ENCODE peak calls at places on chromosomes 11 and 22, in six cellular contexts. One of them, this sample, is unnamed.

GRCh38 chr11:33912405-33913361 is 20.8 kb upstream of the LMO2 start:
- DNase-seq in GM12891: peak; percentile 36
- DNase-seq in K562: peak; percentile 86
- DNase-seq in HepG2: no peak
- DNase-seq in GM12878: peak; percentile 82
- DNase-seq in H1: no peak
- DNase-seq in this sample: peak; percentile 41

GRCh38 chr11:35163707-35164496 is 24.9 kb downstream of the CD44 start:
- DNase-seq in GM12891: no peak
- DNase-seq in K562: no peak
- DNase-seq in HepG2: no peak
- DNase-seq in GM12878: no peak
- DNase-seq in H1: no peak
- DNase-seq in this sample: no peak

GRCh38 chr11:130181295-130182272 is 22.0 kb downstream of the ST14 start:
- DNase-seq in GM12891: no peak
- DNase-seq in K562: no peak
- DNase-seq in HepG2: peak; percentile 99
- DNase-seq in GM12878: no peak
- DNase-seq in H1: no peak
- DNase-seq in this sample: no peak

GRCh38 chr22:48939441-48940265 is 888.0 kb downstream of the BRD1 start:
- DNase-seq in GM12891: no peak
- DNase-seq in K562: no peak
- DNase-seq in HepG2: no peak
- DNase-seq in GM12878: no peak
- DNase-seq in H1: peak; percentile 35
- DNase-seq in this sample: no peak

GRCh38 chr11:118608268-118609214 is 1.1 kb downstream of the PHLDB1 start:
- DNase-seq in GM12891: no peak
- DNase-seq in K562: peak; percentile 87
- DNase-seq in HepG2: no peak
- DNase-seq in GM12878: no peak
- DNase-seq in H1: peak; percentile 75
- DNase-seq in this sample: no peak

GRCh38 chr11:123526027-123526805 is 96.1 kb downstream of the GRAMD1B start:
- DNase-seq in GM12891: no peak
- DNase-seq in K562: no peak
- DNase-seq in HepG2: no peak
- DNase-seq in GM12878: no peak
- DNase-seq in H1: no peak
- DNase-seq in this sample: no peak

GRCh38 chr11:131370090-131370751 is at the start of gene NTM:
- DNase-seq in GM12891: no peak
- DNase-seq in K562: no peak
- DNase-seq in HepG2: no peak
- DNase-seq in GM12878: no peak
- DNase-seq in H1: no peak
- DNase-seq in this sample: no peak

GRCh38 chr22:33000342-33001280 is 57.6 kb downstream of the SYN3 start:
- DNase-seq in GM12891: no peak
- DNase-seq in K562: peak; percentile 56
- DNase-seq in HepG2: peak; percentile 15
- DNase-seq in GM12878: no peak
- DNase-seq in H1: peak; percentile 92
- DNase-seq in this sample: no peak

GRCh38 chr22:44460287-44461082 is 37.5 kb downstream of the RTL6 start:
- DNase-seq in GM12891: no peak
- DNase-seq in K562: no peak
- DNase-seq in HepG2: no peak
- DNase-seq in GM12878: no peak
- DNase-seq in H1: no peak
- DNase-seq in this sample: no peak

GRCh38 chr22:29536411-29536810 is 17.1 kb downstream of the THOC5 start:
- DNase-seq in GM12891: no peak
- DNase-seq in K562: no peak
- DNase-seq in HepG2: no peak
- DNase-seq in GM12878: no peak
- DNase-seq in H1: no peak
- DNase-seq in this sample: no peak

GRCh38 chr11:76885390-76886097 is 24.8 kb downstream of the ACER3 start:
- DNase-seq in GM12891: no peak
- DNase-seq in K562: peak; percentile 41
- DNase-seq in HepG2: no peak
- DNase-seq in GM12878: no peak
- DNase-seq in H1: no peak
- DNase-seq in this sample: no peak

GRCh38 chr11:1402776-1403620 is 13.3 kb downstream of the BRSK2 start:
- DNase-seq in GM12891: no peak
- DNase-seq in K562: no peak
- DNase-seq in HepG2: no peak
- DNase-seq in GM12878: no peak
- DNase-seq in H1: no peak
- DNase-seq in this sample: no peak

GRCh38 chr11:68550485-68550817 is 89.9 kb downstream of the PPP6R3 start:
- DNase-seq in GM12891: no peak
- DNase-seq in K562: no peak
- DNase-seq in HepG2: no peak
- DNase-seq in GM12878: no peak
- DNase-seq in H1: no peak
- DNase-seq in this sample: no peak

GRCh38 chr11:131495417-131495816 is 125.0 kb downstream of the NTM start:
- DNase-seq in GM12891: no peak
- DNase-seq in K562: no peak
- DNase-seq in HepG2: no peak
- DNase-seq in GM12878: no peak
- DNase-seq in H1: no peak
- DNase-seq in this sample: no peak

GRCh38 chr11:10942621-10943020 is 84.8 kb upstream of the ZBED5 start:
- DNase-seq in GM12891: no peak
- DNase-seq in K562: no peak
- DNase-seq in HepG2: no peak
- DNase-seq in GM12878: no peak
- DNase-seq in H1: no peak
- DNase-seq in this sample: no peak

GRCh38 chr11:128165572-128165971 is 421.8 kb downstream of the ETS1 start:
- DNase-seq in GM12891: no peak
- DNase-seq in K562: no peak
- DNase-seq in HepG2: no peak
- DNase-seq in GM12878: no peak
- DNase-seq in H1: no peak
- DNase-seq in this sample: no peak

GRCh38 chr11:70580036-70580805 is 181.9 kb downstream of the CTTN start:
- DNase-seq in GM12891: no peak
- DNase-seq in K562: no peak
- DNase-seq in HepG2: no peak
- DNase-seq in GM12878: no peak
- DNase-seq in H1: peak; percentile 54
- DNase-seq in this sample: no peak

GRCh38 chr22:35894937-35895708 is 133.5 kb downstream of the RBFOX2 start:
- DNase-seq in GM12891: no peak
- DNase-seq in K562: no peak
- DNase-seq in HepG2: no peak
- DNase-seq in GM12878: no peak
- DNase-seq in H1: no peak
- DNase-seq in this sample: no peak

GRCh38 chr11:11349870-11350325 is 3.2 kb downstream of the CSNK2A3 start:
- DNase-seq in GM12891: no peak
- DNase-seq in K562: no peak
- DNase-seq in HepG2: no peak
- DNase-seq in GM12878: no peak
- DNase-seq in H1: no peak
- DNase-seq in this sample: no peak

GRCh38 chr11:60870276-60870675 is 2.9 kb downstream of the ZP1 start:
- DNase-seq in GM12891: no peak
- DNase-seq in K562: no peak
- DNase-seq in HepG2: no peak
- DNase-seq in GM12878: no peak
- DNase-seq in H1: no peak
- DNase-seq in this sample: no peak

GRCh38 chr22:47173535-47174021 is 411.1 kb downstream of the TBC1D22A start:
- DNase-seq in GM12891: no peak
- DNase-seq in K562: no peak
- DNase-seq in HepG2: no peak
- DNase-seq in GM12878: no peak
- DNase-seq in H1: no peak
- DNase-seq in this sample: no peak

GRCh38 chr11:134439181-134439580 is 27.1 kb upstream of the B3GAT1 start:
- DNase-seq in GM12891: no peak
- DNase-seq in K562: no peak
- DNase-seq in HepG2: no peak
- DNase-seq in GM12878: no peak
- DNase-seq in H1: no peak
- DNase-seq in this sample: no peak

GRCh38 chr11:118873804-118874203 is 9.9 kb upstream of the CXCR5 start:
- DNase-seq in GM12891: no peak
- DNase-seq in K562: no peak
- DNase-seq in HepG2: no peak
- DNase-seq in GM12878: no peak
- DNase-seq in H1: no peak
- DNase-seq in this sample: no peak

GRCh38 chr11:22554221-22554620 is 71.4 kb downstream of the FANCF start:
- DNase-seq in GM12891: no peak
- DNase-seq in K562: no peak
- DNase-seq in HepG2: no peak
- DNase-seq in GM12878: peak; percentile 4
- DNase-seq in H1: no peak
- DNase-seq in this sample: no peak

GRCh38 chr11:46363031-46363407 is 15.8 kb downstream of the DGKZ start:
- DNase-seq in GM12891: no peak
- DNase-seq in K562: peak; percentile 52
- DNase-seq in HepG2: no peak
- DNase-seq in GM12878: no peak
- DNase-seq in H1: no peak
- DNase-seq in this sample: no peak

GRCh38 chr11:46362146-46363030 is 15.1 kb downstream of the DGKZ start:
- DNase-seq in GM12891: no peak
- DNase-seq in K562: no peak
- DNase-seq in HepG2: no peak
- DNase-seq in GM12878: no peak
- DNase-seq in H1: no peak
- DNase-seq in this sample: no peak

GRCh38 chr11:46364056-46364455 is 16.8 kb downstream of the DGKZ start:
- DNase-seq in GM12891: no peak
- DNase-seq in K562: no peak
- DNase-seq in HepG2: no peak
- DNase-seq in GM12878: no peak
- DNase-seq in H1: no peak
- DNase-seq in this sample: no peak

GRCh38 chr11:46364791-46365190 is 16.7 kb upstream of the MDK start:
- DNase-seq in GM12891: no peak
- DNase-seq in K562: no peak
- DNase-seq in HepG2: no peak
- DNase-seq in GM12878: no peak
- DNase-seq in H1: no peak
- DNase-seq in this sample: no peak

GRCh38 chr11:46363455-46363920 is 16.2 kb downstream of the DGKZ start:
- DNase-seq in GM12891: no peak
- DNase-seq in K562: no peak
- DNase-seq in HepG2: no peak
- DNase-seq in GM12878: no peak
- DNase-seq in H1: no peak
- DNase-seq in this sample: no peak
- TF ChIP-seq POLR2A in GM12891: no peak
- TF ChIP-seq POLR2A in K562: no peak
- TF ChIP-seq POLR2A in HepG2: no peak
- TF ChIP-seq POLR2A in GM12878: no peak
- TF ChIP-seq POLR2A in H1: no peak
- TF ChIP-seq POLR2A in this sample: no peak

DNA sequence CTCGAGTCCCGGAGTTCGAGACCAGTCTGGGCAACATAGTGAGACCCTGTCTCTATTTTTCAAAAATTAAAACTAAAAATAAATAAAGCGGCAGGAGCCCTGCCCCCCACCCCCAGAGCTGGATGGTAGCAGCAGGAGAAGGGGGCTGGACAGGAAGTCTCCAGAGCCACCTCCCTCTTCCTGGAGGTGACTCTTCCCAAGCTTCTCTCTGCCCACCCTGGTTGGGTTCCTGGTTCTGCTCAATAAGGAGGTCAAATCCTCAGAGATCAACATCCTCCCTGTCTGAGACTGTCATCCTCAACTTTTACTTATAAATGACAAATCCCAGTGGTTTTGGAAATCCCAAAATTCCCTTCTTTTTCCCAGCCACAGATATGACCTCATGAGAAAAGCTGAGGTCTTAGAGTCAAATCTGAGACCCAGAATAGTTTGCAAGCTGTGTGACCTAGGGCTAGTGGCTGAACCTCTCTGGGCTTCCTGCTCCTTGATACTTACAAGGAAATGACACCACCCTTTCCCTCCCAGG is 987 bp downstream of the C1QTNF6 start:
- DNase-seq in GM12891: no peak
- DNase-seq in K562: no peak
- DNase-seq in HepG2: no peak
- DNase-seq in GM12878: no peak
- DNase-seq in H1: no peak
- DNase-seq in this sample: no peak
- TF ChIP-seq TAF1 in GM12891: no peak
- TF ChIP-seq TAF1 in K562: no peak
- TF ChIP-seq TAF1 in HepG2: no peak
- TF ChIP-seq TAF1 in GM12878: no peak
- TF ChIP-seq TAF1 in H1: no peak
- TF ChIP-seq TAF1 in this sample: no peak

DNA sequence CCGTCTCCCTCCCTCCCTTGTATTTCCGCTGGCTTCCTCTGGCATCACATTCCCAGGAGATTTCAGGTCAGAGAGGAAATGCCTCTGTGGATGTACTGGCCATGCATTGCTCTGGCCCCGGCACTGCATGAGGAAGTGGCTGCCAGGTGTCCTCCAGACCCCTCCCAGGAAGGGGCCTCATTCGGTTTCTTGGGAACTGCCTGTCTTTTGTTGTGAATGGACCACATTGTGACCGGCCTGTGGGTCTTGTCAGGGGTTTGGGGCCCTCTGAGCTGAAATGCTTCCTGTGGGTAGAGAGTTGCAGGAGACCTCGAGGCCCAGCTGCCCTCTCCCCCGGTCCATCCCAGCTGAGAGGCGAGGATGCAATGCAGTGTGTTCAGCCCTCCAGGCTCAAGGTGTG is 18.8 kb upstream of the ST3GAL4 start:
- DNase-seq in GM12891: no peak
- DNase-seq in K562: no peak
- DNase-seq in HepG2: no peak
- DNase-seq in GM12878: no peak
- DNase-seq in H1: no peak
- DNase-seq in this sample: no peak
- TF ChIP-seq POLR2A in GM12891: no peak
- TF ChIP-seq POLR2A in K562: no peak
- TF ChIP-seq POLR2A in HepG2: no peak
- TF ChIP-seq POLR2A in GM12878: no peak
- TF ChIP-seq POLR2A in H1: no peak
- TF ChIP-seq POLR2A in this sample: no peak

DNA sequence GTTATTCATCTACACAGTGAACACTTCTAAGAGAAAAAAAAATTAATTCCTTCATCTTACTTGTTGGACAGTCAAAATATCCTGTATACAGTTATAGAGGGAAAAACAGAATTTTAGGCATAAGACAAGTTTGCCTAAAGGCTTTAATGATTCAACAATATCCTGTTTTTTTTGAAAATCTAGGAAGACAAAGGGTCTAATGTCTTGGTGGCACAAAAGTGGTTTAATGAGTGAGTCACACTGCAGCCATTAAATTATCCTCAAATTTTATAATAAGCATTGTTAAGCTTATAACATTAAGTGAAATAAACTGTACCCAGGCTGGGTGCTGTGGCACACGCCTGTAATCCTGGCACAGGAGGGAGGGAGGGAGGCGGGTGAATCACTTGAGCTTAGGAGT is 72.9 kb downstream of the GAB2 start:
- DNase-seq in GM12891: no peak
- DNase-seq in K562: no peak
- DNase-seq in HepG2: no peak
- DNase-seq in GM12878: no peak
- DNase-seq in H1: no peak
- DNase-seq in this sample: no peak
- TF ChIP-seq TAF1 in GM12891: no peak
- TF ChIP-seq TAF1 in K562: no peak
- TF ChIP-seq TAF1 in HepG2: no peak
- TF ChIP-seq TAF1 in GM12878: no peak
- TF ChIP-seq TAF1 in H1: no peak
- TF ChIP-seq TAF1 in this sample: no peak